ENCODE peak calls at places on chromosome 3, in seven cellular contexts. One of them, this sample, is unnamed. For H4K20me1, the result is how much of the 10 kb centered on the place peaks cover.

GRCh38 chr3:123773681-123774431 is 110.3 kb downstream of the MYLK start:
- DNase-seq in neural progenitor cell: no peak
- DNase-seq in SK-N-SH: peak
- DNase-seq in HCT116: no peak
- DNase-seq in GM23338: no peak
- DNase-seq in GM23248: peak
- DNase-seq in PC-3: no peak
- DNase-seq in this sample: no peak

GRCh38 chr3:128505771-128506170 is 12.8 kb upstream of the GATA2 start:
- DNase-seq in neural progenitor cell: no peak
- DNase-seq in SK-N-SH: no peak
- DNase-seq in HCT116: no peak
- DNase-seq in GM23338: no peak
- DNase-seq in GM23248: peak
- DNase-seq in PC-3: no peak
- DNase-seq in this sample: no peak

GRCh38 chr3:46706771-46707582 is 5.8 kb downstream of the TMIE start:
- DNase-seq in neural progenitor cell: no peak
- DNase-seq in SK-N-SH: no peak
- DNase-seq in HCT116: no peak
- DNase-seq in GM23338: peak
- DNase-seq in GM23248: no peak
- DNase-seq in PC-3: no peak
- DNase-seq in this sample: no peak

GRCh38 chr3:172616061-172616461 is 92.8 kb upstream of the TNFSF10 start:
- DNase-seq in neural progenitor cell: no peak
- DNase-seq in SK-N-SH: no peak
- DNase-seq in HCT116: no peak
- DNase-seq in GM23338: no peak
- DNase-seq in GM23248: peak
- DNase-seq in PC-3: no peak
- DNase-seq in this sample: no peak

GRCh38 chr3:98359993-98360675 is 6.5 kb downstream of the OR5K4 start:
- DNase-seq in neural progenitor cell: no peak
- DNase-seq in SK-N-SH: no peak
- DNase-seq in HCT116: peak
- DNase-seq in GM23338: peak
- DNase-seq in GM23248: no peak
- DNase-seq in PC-3: peak
- DNase-seq in this sample: peak

GRCh38 chr3:13281657-13282527 is 138.2 kb downstream of the NUP210 start:
- DNase-seq in neural progenitor cell: peak
- DNase-seq in SK-N-SH: peak
- DNase-seq in HCT116: no peak
- DNase-seq in GM23338: peak
- DNase-seq in GM23248: no peak
- DNase-seq in PC-3: peak
- DNase-seq in this sample: no peak

GRCh38 chr3:32037932-32038271 is 56.4 kb downstream of the ZNF860 start:
- DNase-seq in neural progenitor cell: no peak
- DNase-seq in SK-N-SH: no peak
- DNase-seq in HCT116: no peak
- DNase-seq in GM23338: no peak
- DNase-seq in GM23248: no peak
- DNase-seq in PC-3: no peak
- DNase-seq in this sample: no peak

GRCh38 chr3:8503871-8504610 is 2.4 kb downstream of the LMCD1 start:
- DNase-seq in neural progenitor cell: no peak
- DNase-seq in SK-N-SH: no peak
- DNase-seq in HCT116: no peak
- DNase-seq in GM23338: peak
- DNase-seq in GM23248: no peak
- DNase-seq in PC-3: no peak
- DNase-seq in this sample: peak

GRCh38 chr3:150303776-150304175 is 104.3 kb upstream of the TSC22D2 start:
- DNase-seq in neural progenitor cell: peak
- DNase-seq in SK-N-SH: no peak
- DNase-seq in HCT116: peak
- DNase-seq in GM23338: peak
- DNase-seq in GM23248: no peak
- DNase-seq in PC-3: peak
- DNase-seq in this sample: peak

GRCh38 chr3:172273378-172273777 is 174.9 kb downstream of the GHSR start:
- DNase-seq in neural progenitor cell: no peak
- DNase-seq in SK-N-SH: no peak
- DNase-seq in HCT116: no peak
- DNase-seq in GM23338: no peak
- DNase-seq in GM23248: no peak
- DNase-seq in PC-3: no peak
- DNase-seq in this sample: no peak

GRCh38 chr3:49606427-49606826 is 52.1 kb downstream of the BSN start:
- DNase-seq in neural progenitor cell: no peak
- DNase-seq in SK-N-SH: no peak
- DNase-seq in HCT116: no peak
- DNase-seq in GM23338: no peak
- DNase-seq in GM23248: no peak
- DNase-seq in PC-3: no peak
- DNase-seq in this sample: no peak

GRCh38 chr3:49609314-49609713 is 55.0 kb downstream of the BSN start:
- DNase-seq in neural progenitor cell: no peak
- DNase-seq in SK-N-SH: no peak
- DNase-seq in HCT116: no peak
- DNase-seq in GM23338: no peak
- DNase-seq in GM23248: no peak
- DNase-seq in PC-3: no peak
- DNase-seq in this sample: no peak

GRCh38 chr3:49607796-49608195 is 53.5 kb downstream of the BSN start:
- DNase-seq in neural progenitor cell: no peak
- DNase-seq in SK-N-SH: peak
- DNase-seq in HCT116: no peak
- DNase-seq in GM23338: peak
- DNase-seq in GM23248: no peak
- DNase-seq in PC-3: no peak
- DNase-seq in this sample: no peak

GRCh38 chr3:49609815-49610214 is 55.5 kb downstream of the BSN start:
- DNase-seq in neural progenitor cell: no peak
- DNase-seq in SK-N-SH: peak
- DNase-seq in HCT116: no peak
- DNase-seq in GM23338: no peak
- DNase-seq in GM23248: no peak
- DNase-seq in PC-3: no peak
- DNase-seq in this sample: no peak

GRCh38 chr3:49607105-49607591 is 52.9 kb downstream of the BSN start:
- DNase-seq in neural progenitor cell: no peak
- DNase-seq in SK-N-SH: no peak
- DNase-seq in HCT116: no peak
- DNase-seq in GM23338: no peak
- DNase-seq in GM23248: peak
- DNase-seq in PC-3: peak
- DNase-seq in this sample: no peak
- H3K27ac ChIP-seq in neural progenitor cell: no peak
- H3K27ac ChIP-seq in SK-N-SH: no peak
- H3K27ac ChIP-seq in HCT116: no peak
- H3K27ac ChIP-seq in GM23338: no peak
- H3K27ac ChIP-seq in GM23248: peak
- H3K27ac ChIP-seq in PC-3: no peak
- H3K27ac ChIP-seq in this sample: no peak

GRCh38 chr3:102790742-102791141 is 355.9 kb downstream of the ZPLD1 start:
- DNase-seq in neural progenitor cell: no peak
- DNase-seq in SK-N-SH: no peak
- DNase-seq in HCT116: no peak
- DNase-seq in GM23338: no peak
- DNase-seq in GM23248: peak
- DNase-seq in PC-3: no peak
- DNase-seq in this sample: no peak
- TF ChIP-seq EZH2phosphoT487 in neural progenitor cell: no peak
- TF ChIP-seq EZH2phosphoT487 in SK-N-SH: no peak
- TF ChIP-seq EZH2phosphoT487 in HCT116: no peak
- TF ChIP-seq EZH2phosphoT487 in GM23338: no peak
- TF ChIP-seq EZH2phosphoT487 in GM23248: no peak
- TF ChIP-seq EZH2phosphoT487 in PC-3: no peak
- TF ChIP-seq EZH2phosphoT487 in this sample: no peak

GRCh38 chr3:126992216-126992615 is 9.3 kb downstream of the PLXNA1 start:
- DNase-seq in neural progenitor cell: no peak
- DNase-seq in SK-N-SH: no peak
- DNase-seq in HCT116: no peak
- DNase-seq in GM23338: no peak
- DNase-seq in GM23248: no peak
- DNase-seq in PC-3: no peak
- DNase-seq in this sample: no peak
- H4K20me1 ChIP-seq in neural progenitor cell: half or more
- H4K20me1 ChIP-seq in SK-N-SH: half or more
- H4K20me1 ChIP-seq in HCT116: under half
- H4K20me1 ChIP-seq in GM23338: under half
- H4K20me1 ChIP-seq in GM23248: under half
- H4K20me1 ChIP-seq in PC-3: under half
- H4K20me1 ChIP-seq in this sample: under half

GRCh38 chr3:187136347-187136746 is 2.9 kb downstream of the RPL39L start:
- DNase-seq in neural progenitor cell: no peak
- DNase-seq in SK-N-SH: no peak
- DNase-seq in HCT116: no peak
- DNase-seq in GM23338: no peak
- DNase-seq in GM23248: no peak
- DNase-seq in PC-3: no peak
- DNase-seq in this sample: no peak

GRCh38 chr3:187139126-187139894 is at the start of gene RPL39L:
- DNase-seq in neural progenitor cell: peak
- DNase-seq in SK-N-SH: peak
- DNase-seq in HCT116: no peak
- DNase-seq in GM23338: peak
- DNase-seq in GM23248: peak
- DNase-seq in PC-3: peak
- DNase-seq in this sample: peak

GRCh38 chr3:187132666-187133065 is 6.6 kb downstream of the RPL39L start:
- DNase-seq in neural progenitor cell: no peak
- DNase-seq in SK-N-SH: no peak
- DNase-seq in HCT116: no peak
- DNase-seq in GM23338: no peak
- DNase-seq in GM23248: no peak
- DNase-seq in PC-3: peak
- DNase-seq in this sample: no peak

GRCh38 chr3:187139895-187140253 is 578 bp upstream of the RPL39L start:
- DNase-seq in neural progenitor cell: no peak
- DNase-seq in SK-N-SH: no peak
- DNase-seq in HCT116: no peak
- DNase-seq in GM23338: no peak
- DNase-seq in GM23248: no peak
- DNase-seq in PC-3: no peak
- DNase-seq in this sample: no peak

GRCh38 chr3:187136936-187137335 is 2.4 kb downstream of the RPL39L start:
- DNase-seq in neural progenitor cell: no peak
- DNase-seq in SK-N-SH: no peak
- DNase-seq in HCT116: peak
- DNase-seq in GM23338: no peak
- DNase-seq in GM23248: peak
- DNase-seq in PC-3: peak
- DNase-seq in this sample: no peak
- H3K27ac ChIP-seq in neural progenitor cell: no peak
- H3K27ac ChIP-seq in SK-N-SH: no peak
- H3K27ac ChIP-seq in HCT116: no peak
- H3K27ac ChIP-seq in GM23338: no peak
- H3K27ac ChIP-seq in GM23248: no peak
- H3K27ac ChIP-seq in PC-3: no peak
- H3K27ac ChIP-seq in this sample: no peak

GRCh38 chr3:29512620-29513019 is 231.7 kb downstream of the RBMS3 start:
- DNase-seq in neural progenitor cell: no peak
- DNase-seq in SK-N-SH: no peak
- DNase-seq in HCT116: no peak
- DNase-seq in GM23338: no peak
- DNase-seq in GM23248: no peak
- DNase-seq in PC-3: no peak
- DNase-seq in this sample: no peak

GRCh38 chr3:29511701-29512100 is 230.8 kb downstream of the RBMS3 start:
- DNase-seq in neural progenitor cell: no peak
- DNase-seq in SK-N-SH: no peak
- DNase-seq in HCT116: no peak
- DNase-seq in GM23338: no peak
- DNase-seq in GM23248: no peak
- DNase-seq in PC-3: no peak
- DNase-seq in this sample: no peak

GRCh38 chr3:29514170-29514569 is 233.3 kb downstream of the RBMS3 start:
- DNase-seq in neural progenitor cell: no peak
- DNase-seq in SK-N-SH: no peak
- DNase-seq in HCT116: no peak
- DNase-seq in GM23338: no peak
- DNase-seq in GM23248: peak
- DNase-seq in PC-3: no peak
- DNase-seq in this sample: peak

GRCh38 chr3:29514912-29515311 is 234.0 kb downstream of the RBMS3 start:
- DNase-seq in neural progenitor cell: no peak
- DNase-seq in SK-N-SH: no peak
- DNase-seq in HCT116: no peak
- DNase-seq in GM23338: no peak
- DNase-seq in GM23248: no peak
- DNase-seq in PC-3: peak
- DNase-seq in this sample: peak

GRCh38 chr3:29513236-29513635 is 232.4 kb downstream of the RBMS3 start:
- DNase-seq in neural progenitor cell: no peak
- DNase-seq in SK-N-SH: no peak
- DNase-seq in HCT116: no peak
- DNase-seq in GM23338: no peak
- DNase-seq in GM23248: peak
- DNase-seq in PC-3: peak
- DNase-seq in this sample: no peak
- TF ChIP-seq EZH2phosphoT487 in neural progenitor cell: no peak
- TF ChIP-seq EZH2phosphoT487 in SK-N-SH: no peak
- TF ChIP-seq EZH2phosphoT487 in HCT116: no peak
- TF ChIP-seq EZH2phosphoT487 in GM23338: no peak
- TF ChIP-seq EZH2phosphoT487 in GM23248: no peak
- TF ChIP-seq EZH2phosphoT487 in PC-3: no peak
- TF ChIP-seq EZH2phosphoT487 in this sample: no peak